ENCODE peak calls at places on chromosomes 7 and 10, in eight cellular contexts. J is left colon; H is activated CD8-positive, alpha-beta T cell treated with anti-CD3 and anti-CD28 coated beads, Interleukin-2, amount 10 ng/mL, durations not matched to agents 7 days and 5 days; G is right cardiac atrium; I is T-helper 17 cell; Q is stimulated activated naive CD8-positive, alpha-beta T cell treated with anti-CD3 and anti-CD28 coated beads, Interleukin-15, amount 100 ng/mL, for 72 hours; Y is Right ventricle myocardium superior; U is left cardiac atrium. T is an unnamed sample.
A peak's percentile ranks its signal among the peaks of the same experiment; 100 is the strongest.

GRCh38 chr7:114715907-114716306 is 206.0 kb upstream of the MDFIC start:
- ATAC-seq in J (no peak), H (no peak), G (no peak), I (no peak), Q (peak; percentile 43), Y (no peak), U (no peak), T (no peak)

GRCh38 chr10:109981641-109982040 is 26.1 kb upstream of the ADD3 start:
- ATAC-seq in J (peak; percentile 46), H (no peak), G (peak; percentile 28), I (no peak), Q (no peak), Y (peak; percentile 34), U (no peak), T (no peak)

GRCh38 chr10:43648392-43649148 is at the start of gene ZNF32:
- ATAC-seq in J (peak; percentile 99), H (peak; percentile 98), G (peak; percentile 98), I (peak; percentile 99), Q (peak; percentile 97), Y (peak; percentile 99), U (peak; percentile 98), T (peak; percentile 97)

GRCh38 chr10:101995451-101996063 is 60.4 kb downstream of the ARMH3 start:
- ATAC-seq in J (peak; percentile 92), H (no peak), G (no peak), I (no peak), Q (no peak), Y (no peak), U (peak; percentile 30), T (peak; percentile 20)

GRCh38 chr10:25065761-25066476 is 49.5 kb downstream of the THNSL1 start:
- ATAC-seq in J (no peak), H (no peak), G (no peak), I (no peak), Q (no peak), Y (no peak), U (no peak), T (no peak)

GRCh38 chr10:17212802-17213204 is 11.3 kb upstream of the TRDMT1 start:
- ATAC-seq in J (no peak), H (no peak), G (no peak), I (no peak), Q (no peak), Y (peak; percentile 48), U (no peak), T (no peak)

GRCh38 chr7:92645531-92646061 is 55.4 kb upstream of the FAM133B start:
- ATAC-seq in J (peak; percentile 90), H (no peak), G (peak; percentile 63), I (no peak), Q (peak; percentile 50), Y (peak; percentile 43), U (peak; percentile 18), T (peak; percentile 98)

GRCh38 chr7:31261373-31261772 is 79.2 kb downstream of the NEUROD6 start:
- ATAC-seq in J (no peak), H (no peak), G (no peak), I (no peak), Q (no peak), Y (no peak), U (no peak), T (no peak)

GRCh38 chr10:7562026-7562425 is 104.7 kb downstream of the ITIH5 start:
- ATAC-seq in J (no peak), H (no peak), G (no peak), I (no peak), Q (no peak), Y (no peak), U (no peak), T (no peak)

GRCh38 chr7:5222861-5223411 is 32.9 kb downstream of the WIPI2 start:
- ATAC-seq in J (no peak), H (no peak), G (peak; percentile 25), I (no peak), Q (no peak), Y (no peak), U (no peak), T (no peak)

GRCh38 chr10:11237571-11237970 is 219.9 kb downstream of the CELF2 start:
- ATAC-seq in J (no peak), H (peak; percentile 3), G (no peak), I (peak; percentile 34), Q (peak; percentile 74), Y (no peak), U (no peak), T (no peak)